ENCODE peak calls at places on chromosomes 7 and 10, in ten cellular contexts. A is cardiac fibroblast; F is activated T-cell treated with anti-CD3 and anti-CD28 coated beads, Interleukin-2, amount 50 U/mL, for 24 hours; L is AG20443; I is progenitor cell of endocrine pancreas; Y is lung microvascular endothelial cell; V is H4; Z is NCI-H1105 treated with DMSO at 0.1 percent for 48 hours; E is activated naive CD8-positive, alpha-beta T cell treated with anti-CD3 and anti-CD28 coated beads for 36 hours; T is activated CD4-positive, alpha-beta T cell treated with anti-CD3 and anti-CD28 coated beads, Interleukin-2, amount 50 U/mL, for 48 hours. H is an unnamed sample.
A peak's percentile ranks its signal among the peaks of the same experiment; 100 is the strongest.

GRCh38 chr7:16817536-16817935 is 12.7 kb upstream of the AGR2 start:
- DNase-seq in E (no peak), I (no peak), Z (no peak), L (peak; percentile 42), F (no peak), V (peak; percentile 76), Y (no peak), T (no peak), A (peak; percentile 40), H (no peak)

GRCh38 chr10:71138126-71138860 is 74.1 kb upstream of the UNC5B start:
- DNase-seq in Z (peak; percentile 72), L (no peak), V (no peak), A (no peak), E (no peak), I (no peak), Y (no peak), T (no peak), F (no peak), H (peak; percentile 7)

GRCh38 chr7:2445898-2446555 is 30.2 kb downstream of the GRIFIN start:
- DNase-seq in F (no peak), L (no peak), E (no peak), Y (no peak), T (no peak), A (no peak), V (no peak), I (no peak), Z (no peak), H (no peak)

GRCh38 chr7:1607686-1608085 is 37.9 kb upstream of the PSMG3 start:
- DNase-seq in F (no peak), L (no peak), E (no peak), Y (no peak), I (no peak), Z (no peak), T (no peak), A (no peak), V (no peak), H (no peak)

GRCh38 chr10:91910467-91910866 is 1.2 kb upstream of the FGFBP3 start:
- DNase-seq in E (no peak), Y (no peak), Z (no peak), I (no peak), L (no peak), T (no peak), V (no peak), F (no peak), A (no peak), H (no peak)

GRCh38 chr7:116162992-116163391 is 47.3 kb upstream of the TES start:
- DNase-seq in Y (peak; percentile 10), F (no peak), T (no peak), L (no peak), Z (no peak), E (no peak), A (no peak), I (no peak), V (no peak), H (no peak)

GRCh38 chr7:82542665-82543064 is 99.1 kb upstream of the CACNA2D1 start:
- DNase-seq in V (no peak), T (no peak), A (peak; percentile 80), Z (no peak), F (no peak), E (no peak), I (no peak), Y (peak; percentile 12), L (peak; percentile 40), H (no peak)

GRCh38 chr10:42973411-42973810 is 103.5 kb upstream of the RET start:
- DNase-seq in Y (no peak), T (no peak), E (no peak), I (no peak), Z (no peak), V (no peak), A (no peak), L (no peak), F (no peak), H (no peak)

GRCh38 chr10:16787361-16787791 is 29.8 kb downstream of the RSU1 start:
- DNase-seq in V (no peak), I (no peak), Y (no peak), F (peak; percentile 67), L (no peak), T (peak; percentile 65), A (no peak), Z (no peak), E (peak; percentile 59), H (no peak)

GRCh38 chr7:79822620-79823240 is 311.9 kb upstream of the GNAI1 start:
- DNase-seq in F (no peak), A (no peak), Y (no peak), E (no peak), I (no peak), Z (no peak), V (no peak), T (no peak), L (no peak), H (no peak)

GRCh38 chr7:99104631-99105030 is 39.3 kb downstream of the SMURF1 start:
- DNase-seq in E (no peak), Y (no peak), L (no peak), F (no peak), I (no peak), Z (no peak), A (no peak), V (no peak), T (no peak), H (no peak)

GRCh38 chr7:25303380-25304321 is 75.4 kb upstream of the NPVF start:
- DNase-seq in Z (no peak), L (peak; percentile 22), I (no peak), T (no peak), Y (no peak), F (no peak), V (no peak), A (peak; percentile 70), E (no peak), H (no peak)

GRCh38 chr7:157676456-157677255 is 339.9 kb downstream of the DNAJB6 start:
- DNase-seq in A (no peak), L (no peak), Y (peak; percentile 17), F (no peak), Z (no peak), V (no peak), E (no peak), I (no peak), T (no peak), H (no peak)

GRCh38 chr7:131557521-131558385 is 1.3 kb upstream of the PODXL start:
- DNase-seq in T (no peak), F (peak; percentile 34), V (no peak), L (peak; percentile 70), I (peak; percentile 33), Y (peak; percentile 49), Z (no peak), A (no peak), E (no peak), H (no peak)

GRCh38 chr7:41911792-41912191 is 208.9 kb upstream of the INHBA start:
- DNase-seq in E (no peak), A (no peak), V (no peak), F (no peak), Z (no peak), T (no peak), L (peak; percentile 45), I (no peak), Y (peak; percentile 71), H (no peak)

GRCh38 chr10:118220346-118220745 is 121.8 kb downstream of the FAM204A start:
- DNase-seq in Y (no peak), L (no peak), Z (no peak), I (no peak), V (no peak), A (no peak), E (no peak), T (no peak), F (no peak), H (no peak)

GRCh38 chr7:47724335-47724982 is 142.5 kb upstream of the TNS3 start:
- DNase-seq in V (peak; percentile 86), T (no peak), Z (no peak), Y (peak; percentile 74), E (no peak), I (no peak), F (no peak), A (peak; percentile 71), L (peak; percentile 73), H (no peak)

GRCh38 chr10:17062493-17063487 is 66.8 kb downstream of the CUBN start:
- DNase-seq in F (no peak), I (no peak), E (no peak), T (no peak), Y (peak; percentile 96), Z (no peak), V (peak; percentile 78), L (peak; percentile 78), A (peak; percentile 75), H (no peak)

GRCh38 chr7:145957160-145957890 is 159.3 kb upstream of the CNTNAP2 start:
- DNase-seq in E (no peak), Y (no peak), Z (no peak), A (no peak), I (no peak), L (no peak), T (no peak), F (no peak), V (no peak), H (no peak)

GRCh38 chr7:93117327-93117726 is 452 bp downstream of the SAMD9 start:
- DNase-seq in L (no peak), E (no peak), A (no peak), Z (peak; percentile 11), T (no peak), V (no peak), F (no peak), Y (peak; percentile 4), I (no peak), H (no peak)

GRCh38 chr7:41436139-41436538 is 266.8 kb downstream of the INHBA start:
- DNase-seq in Z (no peak), I (no peak), T (no peak), F (no peak), A (no peak), L (no peak), V (no peak), E (no peak), Y (no peak), H (no peak)

GRCh38 chr10:31071232-31071999 is 39.8 kb upstream of the ZNF438 start:
- DNase-seq in E (no peak), I (no peak), Z (no peak), L (peak; percentile 58), A (peak; percentile 24), Y (peak; percentile 15), F (no peak), V (peak; percentile 10), T (no peak), H (no peak)

GRCh38 chr10:73591935-73592699 is 975 bp upstream of the USP54 start:
- DNase-seq in V (peak; percentile 84), I (peak; percentile 12), Y (peak; percentile 59), E (peak; percentile 3), Z (peak; percentile 18), T (peak; percentile 13), F (no peak), A (peak; percentile 64), L (peak; percentile 73), H (no peak)

GRCh38 chr7:98251251-98251843 is 685 bp downstream of the TECPR1 start:
- DNase-seq in T (peak; percentile 38), V (no peak), I (no peak), E (peak; percentile 38), Y (peak; percentile 53), L (no peak), Z (peak; percentile 89), A (peak; percentile 39), F (peak; percentile 61), H (peak; percentile 94)

GRCh38 chr7:83655951-83656556 is 7.1 kb upstream of the SEMA3E start:
- DNase-seq in T (no peak), A (peak; percentile 68), Y (peak; percentile 66), I (no peak), Z (peak; percentile 39), V (peak; percentile 72), L (peak; percentile 47), E (no peak), F (no peak), H (peak; percentile 36)

GRCh38 chr10:100775346-100775745 is 30.0 kb downstream of the PAX2 start:
- DNase-seq in Z (no peak), F (no peak), L (peak; percentile 74), A (no peak), T (no peak), E (no peak), V (no peak), Y (no peak), I (no peak), H (peak; percentile 54)

GRCh38 chr7:28446131-28446530 is 33.8 kb downstream of the CREB5 start:
- DNase-seq in T (no peak), E (no peak), A (no peak), I (no peak), F (no peak), Y (no peak), V (no peak), Z (no peak), L (no peak), H (no peak)

GRCh38 chr10:101050206-101051069 is 11.4 kb upstream of the KAZALD1 start:
- DNase-seq in V (no peak), L (peak; percentile 78), A (peak; percentile 57), Y (peak; percentile 47), F (peak; percentile 87), I (peak; percentile 77), Z (peak; percentile 56), T (peak; percentile 87), E (peak; percentile 81), H (peak; percentile 71)

H was measured in RPMI8226.